ENCODE peak calls at places on chromosomes 11 and 22, in four cellular contexts. R, K, G and P are unnamed samples.

GRCh38 chr22:44461614-44462013 is 36.4 kb downstream of the RTL6 start:
- DNase-seq in G (no peak), K (peak), R (no peak), P (no peak)

GRCh38 chr11:47714554-47715081 is 551 bp downstream of the AGBL2 start:
- DNase-seq in R (peak), G (peak), K (peak), P (peak)

GRCh38 chr11:35418847-35419712 is at the start of gene SLC1A2:
- DNase-seq in R (no peak), G (no peak), K (no peak), P (peak)

GRCh38 chr11:18383388-18384156 is 10.8 kb upstream of the LDHA start:
- DNase-seq in K (peak), R (peak), G (peak), P (peak)

GRCh38 chr11:44785856-44786606 is 59.3 kb downstream of the TSPAN18 start:
- DNase-seq in K (no peak), R (no peak), G (peak), P (no peak)

GRCh38 chr11:35593143-35593542 is 25.1 kb upstream of the FJX1 start:
- DNase-seq in K (no peak), G (no peak), R (no peak), P (no peak)

GRCh38 chr11:15819679-15820286 is 536.6 kb downstream of the SOX6 start:
- DNase-seq in R (peak), G (peak), K (peak), P (peak)

GRCh38 chr11:79932612-79933011 is 491.8 kb upstream of the TENM4 start:
- DNase-seq in R (no peak), G (no peak), K (no peak), P (no peak)

GRCh38 chr11:102467080-102467708 is 14.6 kb upstream of the TMEM123 start:
- DNase-seq in K (no peak), R (no peak), G (no peak), P (no peak)

GRCh38 chr11:1793091-1793490 is 29.4 kb upstream of the CTSD start:
- DNase-seq in R (no peak), G (no peak), K (no peak), P (no peak)
- H3K4me3 ChIP-seq in R (no peak), G (no peak), K (no peak), P (no peak)

DNA sequence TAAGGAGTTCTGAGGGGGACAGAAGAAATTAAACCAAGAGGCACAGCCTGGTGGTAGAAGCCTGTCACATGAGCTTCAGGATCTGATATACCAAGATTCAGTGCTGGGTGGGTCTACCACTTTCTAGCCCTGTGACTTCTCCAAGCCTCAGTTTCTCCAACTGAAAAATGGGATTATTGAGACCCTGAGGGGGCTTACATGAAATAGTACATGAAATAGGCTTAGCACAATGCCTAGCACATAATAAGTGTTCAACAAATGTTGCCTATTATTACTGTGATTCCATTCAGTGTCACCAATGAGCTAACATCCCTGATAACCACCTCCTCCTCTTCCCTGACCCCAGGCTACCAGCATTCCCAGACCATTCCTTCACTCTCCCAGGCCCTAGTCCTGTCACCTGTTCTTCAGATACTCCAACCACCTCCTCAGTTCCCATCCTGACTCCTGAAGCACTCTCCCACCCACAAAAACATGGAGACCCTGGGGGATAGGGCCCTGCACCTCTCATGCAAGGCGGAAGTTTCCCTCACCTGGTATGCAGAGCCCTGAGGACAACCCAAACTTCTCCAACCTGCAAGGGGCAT is 1.8 kb downstream of the TNKS1BP1 start:
- DNase-seq in G (peak), K (no peak), R (no peak), P (peak)
- H3K4me3 ChIP-seq in G (peak), K (no peak), R (peak), P (peak)

DNA sequence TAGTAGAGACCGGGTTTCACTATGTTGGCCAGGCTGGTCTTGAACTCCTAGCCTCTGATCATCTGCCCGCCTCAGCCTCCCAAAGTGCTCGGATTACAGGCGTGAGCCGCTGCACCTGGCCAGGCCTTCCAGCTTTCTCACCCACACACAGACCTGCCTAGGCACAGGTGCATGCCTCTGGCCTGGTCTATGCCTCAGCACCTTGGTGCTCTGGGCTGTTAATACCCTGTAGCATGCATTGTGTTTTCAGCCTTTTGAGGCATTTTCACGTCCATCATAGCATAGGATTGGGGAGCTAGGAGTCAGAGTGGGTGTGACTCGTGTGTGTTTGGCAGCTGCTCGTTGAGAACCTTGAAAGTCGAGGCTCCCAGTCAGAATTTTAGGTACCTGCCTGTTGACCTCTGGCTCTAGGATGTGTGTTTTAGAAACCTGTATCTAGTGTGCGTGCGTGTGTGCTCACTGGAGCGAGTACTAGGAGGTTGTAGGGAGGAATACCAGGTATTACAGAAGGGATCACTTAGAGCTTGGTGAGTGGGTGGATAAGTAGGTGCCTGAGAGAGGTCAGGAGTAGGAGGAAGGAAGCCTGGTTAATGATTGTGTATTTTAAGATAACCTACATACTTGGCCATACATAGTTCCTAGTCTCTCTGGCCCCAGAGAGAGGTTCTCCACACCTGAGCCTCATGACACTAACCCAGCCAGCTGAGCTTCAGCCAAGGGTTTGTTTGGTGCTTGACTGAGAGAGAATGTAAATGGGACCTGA is 20.0 kb downstream of the CRKL start:
- DNase-seq in R (no peak), G (peak), K (no peak), P (no peak)
- H3K4me3 ChIP-seq in R (no peak), G (no peak), K (no peak), P (peak)

GRCh38 chr22:19739448-19739895 is 16.1 kb downstream of the GP1BB start:
- DNase-seq in G (no peak), R (no peak), K (no peak), P (no peak)

GRCh38 chr22:19738664-19739447 is 15.5 kb downstream of the GP1BB start:
- DNase-seq in K (no peak), R (no peak), G (no peak), P (no peak)

GRCh38 chr22:19739911-19740449 is 16.6 kb downstream of the GP1BB start:
- DNase-seq in R (no peak), G (no peak), K (no peak), P (no peak)

GRCh38 chr22:19735665-19736510 is 12.5 kb downstream of the GP1BB start:
- DNase-seq in R (no peak), K (no peak), G (no peak), P (no peak)

GRCh38 chr22:19737846-19738663 is 14.7 kb downstream of the GP1BB start:
- DNase-seq in K (no peak), R (no peak), G (no peak), P (no peak)
- H3K4me3 ChIP-seq in K (no peak), R (no peak), G (no peak), P (no peak)

GRCh38 chr11:59706518-59707285 is 6.9 kb downstream of the OR10V1 start:
- DNase-seq in K (no peak), R (no peak), G (no peak), P (no peak)
- H3K4me3 ChIP-seq in K (no peak), R (no peak), G (no peak), P (no peak)